ENCODE peak calls at places on chromosomes 1 and 21, in nine cellular contexts. Q, L, G, D, H, P, S, E and X are unnamed samples. For H3K4me1, the result is how much of the 10 kb centered on the place peaks cover.

GRCh38 chr1:93352376-93352775 is 6.7 kb downstream of the DR1 start:
- DNase-seq in Q (no peak), L (no peak), G (no peak), D (no peak), H (no peak), P (no peak), S (no peak), E (no peak), X (no peak)

GRCh38 chr1:204296431-204296988 is 63.2 kb downstream of the PLEKHA6 start:
- DNase-seq in Q (no peak), L (no peak), G (peak), D (no peak), H (no peak), P (no peak), S (peak), E (no peak), X (no peak)

GRCh38 chr1:94873520-94874351 is 53.2 kb downstream of the CNN3 start:
- DNase-seq in Q (no peak), L (no peak), G (peak), D (no peak), H (no peak), P (no peak), S (no peak), E (no peak), X (no peak)

GRCh38 chr1:145690587-145691558 is 16.3 kb downstream of the PDZK1 start:
- DNase-seq in Q (no peak), L (no peak), G (no peak), D (no peak), H (no peak), P (peak), S (no peak), E (peak), X (no peak)

GRCh38 chr21:46122241-46122671 is 24.3 kb downstream of the COL6A2 start:
- DNase-seq in Q (peak), L (no peak), G (peak), D (peak), H (no peak), P (no peak), S (peak), E (no peak), X (no peak)

GRCh38 chr1:201307760-201308499 is 24.6 kb downstream of the PKP1 start:
- DNase-seq in Q (no peak), L (peak), G (no peak), D (no peak), H (no peak), P (peak), S (no peak), E (peak), X (no peak)

GRCh38 chr1:13664451-13664850 is 35.5 kb upstream of the PRDM2 start:
- DNase-seq in Q (no peak), L (no peak), G (no peak), D (no peak), H (no peak), P (no peak), S (no peak), E (no peak), X (no peak)

GRCh38 chr1:16727190-16728111 is 12.9 kb upstream of the RNU1-4 start:
- DNase-seq in Q (peak), L (no peak), G (no peak), D (no peak), H (peak), P (peak), S (peak), E (peak), X (no peak)

GRCh38 chr1:230303822-230304221 is 122.3 kb downstream of the PGBD5 start:
- DNase-seq in Q (no peak), L (no peak), G (no peak), D (no peak), H (no peak), P (no peak), S (no peak), E (peak), X (no peak)

GRCh38 chr1:114322726-114323125 is 169.1 kb upstream of the SYT6 start:
- DNase-seq in Q (no peak), L (no peak), G (no peak), D (no peak), H (no peak), P (no peak), S (no peak), E (no peak), X (no peak)

GRCh38 chr1:33684346-33685122 is 179.3 kb upstream of the HMGB4 start:
- DNase-seq in Q (no peak), L (no peak), G (no peak), D (no peak), H (no peak), P (no peak), S (no peak), E (no peak), X (no peak)

GRCh38 chr1:183070923-183071618 is 47.9 kb downstream of the LAMC1 start:
- DNase-seq in Q (no peak), L (no peak), G (no peak), D (no peak), H (no peak), P (no peak), S (no peak), E (no peak), X (no peak)

GRCh38 chr1:196933531-196934189 is 9.9 kb upstream of the CFHR2 start:
- DNase-seq in Q (no peak), L (no peak), G (no peak), D (no peak), H (no peak), P (no peak), S (peak), E (no peak), X (no peak)

DNA sequence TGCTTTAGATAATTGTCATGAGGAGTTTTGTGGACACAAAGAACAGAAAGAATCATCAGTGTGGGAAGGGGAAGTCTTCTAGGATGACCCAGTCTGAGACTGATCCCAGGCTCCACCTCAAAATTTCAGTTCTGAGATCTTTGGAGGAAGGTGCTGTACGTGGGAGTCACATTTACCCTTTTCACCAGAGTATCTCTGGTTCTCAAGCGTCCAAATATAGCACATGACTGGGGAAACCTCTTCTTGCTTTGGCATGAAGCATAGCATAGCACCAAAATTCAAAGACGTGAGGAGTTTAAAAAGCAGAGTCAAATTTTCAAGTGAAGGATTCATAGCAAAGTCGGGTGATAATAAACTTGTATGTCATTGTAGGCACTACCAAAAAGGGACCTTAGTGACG is 96.5 kb downstream of the LRRC53 start:
- DNase-seq in Q (no peak), L (no peak), G (no peak), D (no peak), H (no peak), P (no peak), S (no peak), E (no peak), X (no peak)
- H3K4me3 ChIP-seq in Q (no peak), L (no peak), G (no peak), D (no peak), H (no peak), P (no peak), S (no peak), E (no peak), X (no peak)

GRCh38 chr1:6280761-6281451 is 20.0 kb upstream of the GPR153 start:
- DNase-seq in Q (no peak), L (peak), G (peak), D (no peak), H (no peak), P (peak), S (peak), E (no peak), X (no peak)
- TF ChIP-seq CTCF in Q (no peak), L (peak), G (peak), D (peak), H (peak), P (peak), S (no peak), E (no peak), X (no peak)

GRCh38 chr1:108046021-108046420 is 81.0 kb upstream of the VAV3 start:
- DNase-seq in Q (no peak), L (peak), G (no peak), D (no peak), H (no peak), P (no peak), S (no peak), E (no peak), X (no peak)

GRCh38 chr1:108044318-108044717 is 79.3 kb upstream of the VAV3 start:
- DNase-seq in Q (no peak), L (no peak), G (no peak), D (no peak), H (no peak), P (no peak), S (no peak), E (no peak), X (no peak)

GRCh38 chr1:108047085-108047484 is 82.1 kb upstream of the VAV3 start:
- DNase-seq in Q (no peak), L (no peak), G (no peak), D (no peak), H (no peak), P (no peak), S (no peak), E (no peak), X (no peak)

GRCh38 chr1:108043712-108044111 is 78.7 kb upstream of the VAV3 start:
- DNase-seq in Q (no peak), L (no peak), G (no peak), D (no peak), H (no peak), P (no peak), S (no peak), E (no peak), X (no peak)

DNA sequence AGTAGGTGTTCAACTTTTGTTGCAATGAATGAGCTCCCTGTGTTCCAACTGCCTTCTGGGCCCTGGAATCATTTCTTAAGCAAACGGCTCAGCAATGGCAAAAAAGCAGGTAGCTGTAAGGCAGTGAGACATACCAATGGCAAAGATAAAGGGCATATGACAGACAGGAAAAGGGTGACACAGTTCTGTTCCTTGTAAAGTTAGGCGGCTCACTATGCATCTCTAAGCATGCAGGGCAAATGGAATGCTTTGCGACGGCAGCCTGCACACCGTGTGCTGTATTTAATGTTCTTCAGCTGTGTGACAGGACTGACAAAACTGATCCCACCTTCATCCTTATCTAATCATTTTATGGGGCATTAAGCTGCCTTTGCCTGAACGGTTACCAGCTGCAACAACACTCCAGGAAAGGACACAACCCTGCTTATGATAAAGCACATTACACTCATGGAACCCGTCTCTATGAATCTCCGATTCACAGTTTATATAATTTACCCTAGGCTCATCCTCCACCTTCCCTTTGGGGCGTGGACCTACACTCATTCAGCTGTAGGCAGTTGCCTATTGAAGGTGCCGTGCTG is 80.5 kb upstream of the VAV3 start:
- DNase-seq in Q (no peak), L (peak), G (no peak), D (no peak), H (no peak), P (no peak), S (no peak), E (no peak), X (no peak)
- H3K4me1 ChIP-seq in Q (under half), L (under half), G (under half), D (under half), H (under half), P (under half), S (under half), E (under half), X (under half)

DNA sequence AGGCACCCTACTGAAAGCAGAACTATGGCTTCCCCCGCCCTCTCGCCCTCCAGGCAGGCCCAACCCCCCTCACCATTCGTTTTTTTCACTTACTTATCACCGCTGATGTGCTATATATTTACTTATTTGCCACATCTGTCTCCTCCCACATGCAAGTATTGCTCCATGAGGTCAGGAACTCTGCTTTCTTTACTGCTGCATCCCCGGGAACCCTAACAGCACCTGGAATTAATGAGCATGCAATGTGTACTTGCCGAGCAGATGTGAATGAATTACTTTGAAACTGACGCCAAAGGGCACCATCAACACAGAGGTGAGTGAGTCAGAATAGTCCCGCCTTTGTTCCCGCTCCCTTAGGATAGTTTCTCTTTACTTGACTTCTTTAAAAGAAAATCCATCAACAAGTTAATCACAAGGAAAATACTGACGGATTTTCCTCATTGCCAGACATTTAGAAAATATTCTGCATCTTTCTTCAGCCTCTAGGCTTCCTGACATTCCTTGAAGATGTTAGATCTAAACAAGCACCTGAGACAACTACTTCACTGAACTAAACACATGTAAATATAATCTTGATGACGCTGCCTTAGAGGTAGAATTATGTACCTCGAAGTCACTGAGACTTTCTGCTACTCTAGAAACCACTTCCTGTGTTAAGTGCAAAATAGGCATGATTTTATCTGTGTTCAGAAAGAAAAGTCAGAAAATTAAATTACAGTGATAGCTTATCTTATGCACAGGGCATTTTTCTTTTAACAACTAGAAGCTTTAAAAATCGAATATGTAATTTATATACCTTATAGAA is 17.5 kb upstream of the RAB4A start:
- DNase-seq in Q (no peak), L (peak), G (no peak), D (no peak), H (no peak), P (no peak), S (no peak), E (no peak), X (no peak)
- H3K4me3 ChIP-seq in Q (no peak), L (peak), G (no peak), D (no peak), H (no peak), P (no peak), S (no peak), E (no peak), X (peak)